ENCODE peak calls at places on chromosomes 5 and 9, in six cellular contexts. U is A549, C is stomach, N is SK-N-SH, H is tibial nerve, F is GM12878. Z is an unnamed sample.

GRCh38 chr9:97983524-97984187 is 515 bp downstream of the ANP32B start:
- DNase-seq in F (no peak), C (peak; percentile 59), N (peak; percentile 81), U (peak; percentile 59), H (peak; percentile 45), Z (peak; percentile 80)

GRCh38 chr5:112146323-112146848 is 272.7 kb downstream of the EPB41L4A start:
- DNase-seq in U (no peak), H (no peak), F (peak; percentile 74), C (no peak), N (no peak), Z (peak; percentile 78)

GRCh38 chr9:90433398-90433890 is 209.2 kb downstream of the DIRAS2 start:
- DNase-seq in U (peak; percentile 68), N (no peak), F (no peak), C (peak; percentile 31), H (no peak), Z (no peak)

GRCh38 chr5:139126711-139127111 is 71.5 kb downstream of the SIL1 start:
- DNase-seq in C (no peak), H (no peak), N (no peak), U (no peak), F (no peak), Z (no peak)

GRCh38 chr5:151244210-151244609 is 8.8 kb upstream of the GM2A start:
- DNase-seq in F (no peak), N (no peak), U (no peak), H (no peak), C (no peak), Z (no peak)

GRCh38 chr9:120294003-120294402 is 286.0 kb downstream of the CDK5RAP2 start:
- DNase-seq in C (no peak), F (no peak), H (no peak), N (no peak), U (no peak), Z (no peak)

GRCh38 chr5:169085656-169086055 is 215.3 kb downstream of the SLIT3 start:
- DNase-seq in C (no peak), H (no peak), U (no peak), F (no peak), N (no peak), Z (no peak)

GRCh38 chr5:32241034-32241783 is 67.1 kb upstream of the GOLPH3 start:
- DNase-seq in H (no peak), U (no peak), N (no peak), F (no peak), C (no peak), Z (no peak)

GRCh38 chr9:115941561-115942315 is 211.9 kb upstream of the PAPPA start:
- DNase-seq in H (no peak), C (no peak), U (no peak), F (no peak), N (no peak), Z (no peak)

GRCh38 chr9:86756576-86757381 is 190.5 kb downstream of the GAS1 start:
- DNase-seq in U (no peak), H (no peak), C (no peak), F (no peak), N (no peak), Z (no peak)
- TF ChIP-seq EP300 in U (no peak), H (no peak), C (no peak), F (no peak), N (no peak), Z (no peak)

DNA sequence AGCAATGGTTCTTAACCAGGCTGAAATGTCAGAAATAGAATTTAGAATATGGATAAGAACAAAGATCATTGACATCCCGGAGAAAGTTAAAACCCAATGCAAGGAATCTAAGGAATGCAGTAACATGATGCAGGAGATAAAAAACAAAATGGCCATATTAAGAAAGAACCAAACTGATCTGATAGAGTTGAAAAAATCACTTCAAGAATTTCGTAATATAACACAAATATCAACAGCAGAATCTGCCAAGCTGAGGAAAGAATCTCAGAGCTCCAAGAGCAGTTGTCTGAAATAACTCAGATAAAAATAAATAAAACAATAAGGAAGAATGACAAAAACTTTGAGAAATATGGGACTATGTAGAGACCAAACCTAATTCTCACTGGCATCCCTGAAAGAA is 37.8 kb upstream of the TAS2R1 start:
- DNase-seq in C (no peak), H (no peak), F (no peak), N (no peak), U (no peak), Z (no peak)
- TF ChIP-seq EP300 in C (no peak), H (no peak), F (no peak), N (no peak), U (no peak), Z (no peak)

GRCh38 chr5:96373006-96373405 is 60.0 kb downstream of the PCSK1 start:
- DNase-seq in U (no peak), C (no peak), H (no peak), F (no peak), N (no peak), Z (no peak)
- TF ChIP-seq EP300 in U (no peak), C (no peak), H (no peak), F (no peak), N (no peak), Z (no peak)

GRCh38 chr9:137371966-137372651 is 50.9 kb downstream of the EXD3 start:
- DNase-seq in H (no peak), F (no peak), U (no peak), N (no peak), C (no peak), Z (peak; percentile 54)

GRCh38 chr9:137371521-137371941 is 51.4 kb downstream of the EXD3 start:
- DNase-seq in F (no peak), C (no peak), H (no peak), N (no peak), U (no peak), Z (peak; percentile 53)

GRCh38 chr9:137373611-137373980 is 49.4 kb downstream of the EXD3 start:
- DNase-seq in C (no peak), F (no peak), H (no peak), N (no peak), U (no peak), Z (peak; percentile 48)

GRCh38 chr9:137374131-137374845 is 48.7 kb downstream of the EXD3 start:
- DNase-seq in H (no peak), F (no peak), N (no peak), C (no peak), U (no peak), Z (peak; percentile 29)

GRCh38 chr9:137372693-137373610 is 50.0 kb downstream of the EXD3 start:
- DNase-seq in N (no peak), C (no peak), U (no peak), F (no peak), H (no peak), Z (peak; percentile 57)
- TF ChIP-seq EP300 in N (no peak), C (no peak), U (no peak), F (no peak), H (no peak), Z (no peak)

DNA sequence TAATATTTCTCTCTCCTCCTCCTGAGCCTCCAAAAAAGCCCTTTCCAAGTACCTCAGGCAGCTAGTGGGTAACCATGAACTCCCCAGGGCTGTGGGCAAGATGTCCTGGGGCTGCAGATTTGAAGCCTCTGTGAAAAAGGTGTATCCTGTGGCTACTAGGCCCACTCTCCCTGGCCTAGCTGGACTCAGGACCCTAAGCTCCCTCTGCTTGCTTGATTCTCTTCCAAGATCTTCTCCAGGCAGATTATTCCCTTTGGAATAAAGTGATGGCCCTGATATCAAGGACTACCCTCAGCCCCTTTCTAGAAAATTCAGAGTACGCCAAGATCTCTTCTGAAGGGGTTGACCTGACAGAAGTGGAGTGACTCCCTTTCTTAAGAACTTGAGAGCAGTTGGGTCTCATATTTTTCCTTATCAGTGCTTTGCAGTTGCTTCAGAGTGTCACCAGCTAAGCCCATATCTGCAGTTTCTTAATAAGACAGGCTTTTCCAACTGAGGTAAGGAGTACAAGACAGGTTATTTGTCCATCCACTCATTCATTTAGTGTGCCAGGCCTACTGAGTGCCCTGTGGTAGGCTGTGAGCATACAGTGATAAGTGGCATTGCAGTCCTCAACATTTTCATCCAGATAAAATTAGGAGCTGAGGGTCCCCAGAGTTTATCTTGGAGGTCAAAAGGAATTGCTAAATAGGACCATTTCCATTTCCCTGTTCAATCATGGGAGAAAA is 42.5 kb downstream of the CYSTM1 start:
- DNase-seq in C (no peak), F (no peak), U (no peak), H (no peak), N (no peak), Z (no peak)
- TF ChIP-seq EP300 in C (no peak), F (no peak), U (no peak), H (no peak), N (no peak), Z (no peak)

GRCh38 chr5:62066878-62067277 is 239.1 kb upstream of the KIF2A start:
- DNase-seq in F (no peak), H (no peak), U (no peak), C (no peak), N (no peak), Z (no peak)
- TF ChIP-seq EP300 in F (no peak), H (no peak), U (no peak), C (no peak), N (no peak), Z (no peak)

DNA sequence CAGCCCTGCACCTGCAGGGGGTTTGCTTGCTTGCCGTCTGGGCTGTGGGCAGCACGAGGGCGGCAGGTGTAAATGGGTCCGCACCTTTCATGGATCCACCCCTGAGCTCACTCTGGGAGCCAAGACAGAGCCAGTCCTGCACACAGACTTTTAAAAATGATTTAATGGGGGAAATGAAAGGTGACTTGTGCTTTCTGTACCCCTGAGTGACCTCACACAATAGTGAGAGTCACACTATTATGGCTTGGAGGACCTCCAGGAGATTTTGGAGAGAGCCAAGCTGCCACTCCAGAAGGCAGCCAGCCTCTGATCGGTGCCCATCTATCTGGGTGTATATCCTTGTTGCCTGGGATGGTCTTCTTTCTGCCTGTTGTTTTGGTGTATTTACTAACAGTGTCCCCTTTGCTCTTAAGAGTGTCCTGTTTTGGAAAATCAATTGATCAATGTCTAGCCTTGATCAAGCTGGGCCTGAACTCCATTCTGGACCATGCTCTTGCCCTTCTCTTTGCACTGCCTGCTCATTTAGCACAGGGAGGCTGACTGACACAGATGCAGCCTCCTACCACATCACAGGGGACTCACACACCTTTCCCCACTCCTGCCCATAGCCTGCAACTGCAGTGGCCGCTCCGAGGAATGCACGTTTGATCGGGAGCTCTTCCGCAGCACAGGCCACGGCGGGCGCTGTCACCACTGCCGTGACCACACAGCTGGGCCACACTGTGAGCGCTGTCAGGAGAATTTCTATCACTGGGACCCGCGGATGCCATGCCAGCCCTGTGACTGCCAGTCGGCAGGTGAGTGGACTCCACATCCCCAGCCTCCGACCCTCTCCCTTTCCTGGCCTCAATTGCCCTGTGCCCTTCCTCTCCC is 29.5 kb downstream of the LAMC3 start:
- DNase-seq in H (no peak), N (no peak), U (no peak), C (no peak), F (no peak), Z (peak; percentile 33)
- TF ChIP-seq EP300 in H (no peak), N (no peak), U (no peak), C (no peak), F (no peak), Z (no peak)

Z was measured in sigmoid colon.